ENCODE peak calls at places on chromosomes 4 and X, in six cellular contexts. M, K, B, C, W and D are unnamed samples.

GRCh38 chr4:7254736-7255487 is 62.6 kb downstream of the SORCS2 start:
- DNase-seq in M (no peak), K (no peak), B (peak), C (peak), W (no peak), D (no peak)

GRCh38 chrX:148940411-148940996 is 440.1 kb downstream of the AFF2 start:
- DNase-seq in M (no peak), K (no peak), B (no peak), C (no peak), W (no peak), D (no peak)

GRCh38 chr4:142129931-142130330 is 493.5 kb downstream of the IL15 start:
- DNase-seq in M (no peak), K (no peak), B (no peak), C (no peak), W (no peak), D (no peak)

GRCh38 chr4:145511913-145512522 is 30.4 kb downstream of the SMAD1 start:
- DNase-seq in M (no peak), K (no peak), B (peak), C (peak), W (no peak), D (no peak)

GRCh38 chr4:128551280-128551679 is 258.2 kb upstream of the JADE1 start:
- DNase-seq in M (no peak), K (no peak), B (no peak), C (no peak), W (no peak), D (no peak)

GRCh38 chrX:39011454-39012204 is 210.4 kb downstream of the MID1IP1 start:
- DNase-seq in M (no peak), K (no peak), B (no peak), C (peak), W (no peak), D (no peak)

GRCh38 chr4:184123009-184123408 is 94.7 kb downstream of the ENPP6 start:
- DNase-seq in M (no peak), K (no peak), B (no peak), C (no peak), W (no peak), D (no peak)

GRCh38 chrX:3044671-3045070 is 3.4 kb downstream of the ARSF start:
- DNase-seq in M (no peak), K (no peak), B (no peak), C (no peak), W (no peak), D (no peak)

GRCh38 chr4:107818301-107818910 is 6.3 kb upstream of the SGMS2 start:
- DNase-seq in M (no peak), K (no peak), B (peak), C (peak), W (no peak), D (no peak)

GRCh38 chr4:174523003-174523693 is 860 bp upstream of the HPGD start:
- DNase-seq in M (no peak), K (peak), B (peak), C (peak), W (no peak), D (no peak)

GRCh38 chr4:65367306-65367705 is 303.0 kb downstream of the EPHA5 start:
- DNase-seq in M (no peak), K (no peak), B (peak), C (peak), W (no peak), D (no peak)

GRCh38 chr4:78612398-78613005 is 60.9 kb downstream of the ANXA3 start:
- DNase-seq in M (no peak), K (peak), B (peak), C (peak), W (no peak), D (no peak)

GRCh38 chr4:7761720-7762119 is 177.9 kb downstream of the AFAP1 start:
- DNase-seq in M (peak), K (peak), B (peak), C (peak), W (peak), D (no peak)

GRCh38 chr4:169716677-169717076 is 41.1 kb downstream of the HPF1 start:
- DNase-seq in M (no peak), K (no peak), B (no peak), C (peak), W (no peak), D (no peak)

GRCh38 chr4:84031401-84031800 is 467.7 kb downstream of the NKX6-1 start:
- DNase-seq in M (no peak), K (no peak), B (no peak), C (no peak), W (no peak), D (no peak)

GRCh38 chrX:133776072-133776471 is 209.3 kb downstream of the GPC3 start:
- DNase-seq in M (peak), K (peak), B (peak), C (no peak), W (peak), D (no peak)

GRCh38 chr4:86586160-86586572 is 7.9 kb upstream of the PTPN13 start:
- DNase-seq in M (no peak), K (no peak), B (no peak), C (peak), W (no peak), D (no peak)

GRCh38 chr4:13706716-13707115 is 79.2 kb upstream of the BOD1L1 start:
- DNase-seq in M (no peak), K (no peak), B (no peak), C (no peak), W (no peak), D (no peak)

GRCh38 chr4:126899382-126899801 is 733.4 kb upstream of the INTU start:
- DNase-seq in M (no peak), K (no peak), B (no peak), C (peak), W (no peak), D (peak)

GRCh38 chrX:1390621-1391369 is 1.1 kb downstream of the SLC25A6 start:
- DNase-seq in M (no peak), K (no peak), B (no peak), C (no peak), W (no peak), D (no peak)

GRCh38 chrX:7943600-7944245 is 16.5 kb upstream of the PNPLA4 start:
- DNase-seq in M (no peak), K (no peak), B (no peak), C (peak), W (no peak), D (no peak)

GRCh38 chr4:77127837-77128621 is 29.0 kb upstream of the CCNG2 start:
- DNase-seq in M (no peak), K (no peak), B (peak), C (no peak), W (no peak), D (no peak)

GRCh38 chr4:93448691-93449293 is 379.8 kb upstream of the ATOH1 start:
- DNase-seq in M (no peak), K (no peak), B (no peak), C (no peak), W (no peak), D (no peak)

GRCh38 chr4:4919926-4920325 is 60.5 kb downstream of the MSX1 start:
- DNase-seq in M (no peak), K (no peak), B (no peak), C (peak), W (no peak), D (peak)

GRCh38 chr4:133483600-133484246 is 334.6 kb downstream of the PCDH10 start:
- DNase-seq in M (no peak), K (peak), B (peak), C (peak), W (no peak), D (peak)

GRCh38 chr4:8871417-8872401 is at the start of gene HMX1:
- DNase-seq in M (no peak), K (no peak), B (peak), C (no peak), W (no peak), D (no peak)

GRCh38 chrX:153032397-153033118 is 23.7 kb upstream of the PNMA3 start:
- DNase-seq in M (peak), K (peak), B (peak), C (peak), W (peak), D (no peak)

GRCh38 chr4:1232661-1233621 is 16.0 kb downstream of the CTBP1 start:
- DNase-seq in M (peak), K (no peak), B (no peak), C (peak), W (no peak), D (no peak)

GRCh38 chrX:133676344-133677122 is 261.2 kb upstream of the GPC4 start:
- DNase-seq in M (no peak), K (peak), B (peak), C (no peak), W (no peak), D (no peak)

GRCh38 chr4:81237791-81238190 is 22.8 kb upstream of the PRKG2 start:
- DNase-seq in M (no peak), K (no peak), B (no peak), C (no peak), W (no peak), D (no peak)

GRCh38 chr4:7240341-7240740 is 48.0 kb downstream of the SORCS2 start:
- DNase-seq in M (no peak), K (no peak), B (peak), C (no peak), W (no peak), D (no peak)

GRCh38 chr4:67933755-67934154 is 29.5 kb downstream of the TMPRSS11A start:
- DNase-seq in M (no peak), K (no peak), B (no peak), C (peak), W (no peak), D (no peak)

GRCh38 chrX:71650333-71650969 is 16.9 kb upstream of the LOC101059915 start:
- DNase-seq in M (peak), K (peak), B (peak), C (no peak), W (peak), D (no peak)

GRCh38 chr4:169253904-169254303 is 16.9 kb downstream of the SH3RF1 start:
- DNase-seq in M (no peak), K (no peak), B (peak), C (peak), W (no peak), D (peak)

GRCh38 chrX:136909119-136909705 is 28.7 kb upstream of the RBMX start:
- DNase-seq in M (peak), K (peak), B (peak), C (peak), W (peak), D (no peak)